ENCODE peak calls at places on chromosomes 5 and 9, in nine cellular contexts. A is breast epithelium, Q is H9, S is prostate gland, O is Caco-2, N is brain microvascular endothelial cell, C is lung, M is AG10803, T is dorsolateral prefrontal cortex. U is an unnamed sample.

GRCh38 chr9:109816490-109816889 is 36.5 kb downstream of the PALM2AKAP2 start:
- DNase-seq in M (peak), O (no peak), T (no peak), N (peak), S (no peak), Q (no peak), A (no peak), C (no peak), U (peak)

GRCh38 chr9:107653263-107653821 is 163.8 kb upstream of the KLF4 start:
- DNase-seq in M (no peak), Q (no peak), T (no peak), N (no peak), A (no peak), S (peak), C (no peak), O (no peak), U (no peak)

GRCh38 chr5:5589146-5589826 is 166.8 kb downstream of the ICE1 start:
- DNase-seq in O (no peak), N (no peak), S (no peak), A (no peak), C (no peak), T (no peak), M (no peak), Q (no peak), U (no peak)

GRCh38 chr5:38885208-38885607 is 39.4 kb downstream of the OSMR start:
- DNase-seq in S (no peak), T (no peak), O (no peak), N (no peak), C (no peak), A (no peak), M (no peak), Q (no peak), U (no peak)

GRCh38 chr5:98031496-98031895 is 742.0 kb upstream of the RGMB start:
- DNase-seq in M (no peak), N (no peak), Q (no peak), T (no peak), C (no peak), O (no peak), A (no peak), S (no peak), U (no peak)

GRCh38 chr5:152140391-152140790 is 215.7 kb upstream of the GLRA1 start:
- DNase-seq in A (no peak), Q (no peak), O (no peak), C (no peak), M (no peak), S (no peak), T (no peak), N (no peak), U (no peak)

GRCh38 chr9:16728128-16728505 is 142.4 kb downstream of the BNC2 start:
- DNase-seq in M (no peak), Q (no peak), N (no peak), C (no peak), T (no peak), A (no peak), O (no peak), S (no peak), U (no peak)

GRCh38 chr5:56575821-56576220 is 239.5 kb upstream of the MAP3K1 start:
- DNase-seq in S (no peak), M (no peak), T (no peak), O (no peak), A (no peak), Q (no peak), C (no peak), N (no peak), U (no peak)

GRCh38 chr5:124352312-124352711 is 394.1 kb downstream of the ZNF608 start:
- DNase-seq in Q (no peak), N (no peak), S (no peak), A (no peak), T (no peak), M (no peak), O (no peak), C (no peak), U (no peak)

GRCh38 chr5:963673-964531 is 44.7 kb upstream of the NKD2 start:
- DNase-seq in O (no peak), T (no peak), C (no peak), A (no peak), S (no peak), Q (no peak), N (no peak), M (peak), U (peak)

GRCh38 chr5:67187318-67187717 is 9.3 kb downstream of the CD180 start:
- DNase-seq in N (no peak), T (no peak), M (no peak), O (no peak), S (no peak), Q (no peak), A (no peak), C (no peak), U (no peak)

GRCh38 chr9:114309096-114309495 is 13.8 kb upstream of the ORM1 start:
- DNase-seq in Q (no peak), O (no peak), M (no peak), S (no peak), N (no peak), T (no peak), A (peak), C (no peak), U (no peak)

GRCh38 chr5:59790399-59791130 is 103.0 kb downstream of the PDE4D start:
- DNase-seq in A (no peak), M (peak), T (no peak), N (no peak), C (no peak), S (peak), O (no peak), Q (no peak), U (peak)

GRCh38 chr9:132795511-132796303 is 82.4 kb downstream of the AK8 start:
- DNase-seq in M (no peak), S (no peak), N (no peak), C (no peak), A (no peak), T (no peak), Q (no peak), O (no peak), U (no peak)

GRCh38 chr5:9545301-9545958 is 445 bp downstream of the SEMA5A start:
- DNase-seq in O (peak), N (no peak), C (no peak), T (no peak), S (peak), M (no peak), Q (peak), A (no peak), U (no peak)

GRCh38 chr5:153965102-153965645 is 73.5 kb downstream of the FAM114A2 start:
- DNase-seq in A (no peak), S (no peak), O (peak), N (peak), Q (peak), T (peak), C (peak), M (peak), U (peak)

GRCh38 chr9:104091708-104092107 is 2.4 kb upstream of the SMC2 start:
- DNase-seq in Q (no peak), N (peak), C (peak), T (no peak), S (no peak), M (no peak), A (no peak), O (no peak), U (peak)

GRCh38 chr9:110769667-110770066 is 101.1 kb downstream of the MUSK start:
- DNase-seq in N (peak), T (no peak), O (no peak), A (no peak), S (no peak), M (peak), C (no peak), Q (no peak), U (peak)

GRCh38 chr5:34490501-34491250 is 165.5 kb upstream of the RAI14 start:
- DNase-seq in T (no peak), N (no peak), Q (peak), S (no peak), O (no peak), C (no peak), A (no peak), M (no peak), U (peak)

GRCh38 chr9:114031948-114032688 is 46.0 kb downstream of the AMBP start:
- DNase-seq in A (peak), S (peak), N (no peak), O (no peak), M (no peak), C (no peak), T (no peak), Q (peak), U (no peak)

GRCh38 chr5:122772446-122772845 is 2.4 kb upstream of the SNX2 start:
- DNase-seq in C (no peak), S (no peak), A (no peak), N (peak), M (peak), Q (no peak), O (peak), T (no peak), U (peak)

GRCh38 chr5:31630931-31631330 is 8.0 kb upstream of the PDZD2 start:
- DNase-seq in M (no peak), O (no peak), A (no peak), Q (no peak), N (no peak), T (no peak), C (no peak), S (no peak), U (no peak)

GRCh38 chr9:108919517-108919916 is 14.4 kb downstream of the ELP1 start:
- DNase-seq in Q (no peak), N (no peak), C (no peak), M (no peak), S (no peak), T (no peak), O (no peak), A (no peak), U (no peak)

GRCh38 chr5:6632324-6632930 is 417 bp downstream of the NSUN2 start:
- DNase-seq in A (no peak), Q (no peak), O (no peak), M (peak), N (peak), C (peak), S (no peak), T (no peak), U (peak)

GRCh38 chr9:18985464-18985951 is 47.5 kb downstream of the SAXO1 start:
- DNase-seq in S (peak), Q (no peak), O (no peak), C (no peak), M (peak), N (no peak), A (no peak), T (no peak), U (peak)

GRCh38 chr5:151896041-151896691 is 28.5 kb downstream of the GLRA1 start:
- DNase-seq in Q (peak), S (no peak), O (no peak), T (no peak), C (no peak), N (peak), M (peak), A (no peak), U (peak)

GRCh38 chr9:106843361-106843760 is 19.6 kb upstream of the ZNF462 start:
- DNase-seq in O (no peak), Q (no peak), A (no peak), M (no peak), N (no peak), S (no peak), T (no peak), C (no peak), U (peak)

GRCh38 chr9:74846771-74847170 is 41.0 kb downstream of the TRPM6 start:
- DNase-seq in M (no peak), O (no peak), S (no peak), N (no peak), A (no peak), C (no peak), T (no peak), Q (no peak), U (no peak)

GRCh38 chr5:157963244-157963643 is 104.3 kb upstream of the CLINT1 start:
- DNase-seq in C (no peak), N (no peak), S (no peak), M (no peak), Q (no peak), O (no peak), A (no peak), T (no peak), U (no peak)

GRCh38 chr9:34431661-34432060 is 26.7 kb downstream of the FAM219A start:
- DNase-seq in S (no peak), N (no peak), O (no peak), A (no peak), Q (no peak), C (no peak), M (no peak), T (no peak), U (no peak)

GRCh38 chr9:135130266-135130976 is 43.0 kb downstream of the OLFM1 start:
- DNase-seq in S (no peak), N (no peak), M (no peak), A (no peak), Q (no peak), C (no peak), T (no peak), O (no peak), U (no peak)

GRCh38 chr9:2620876-2621677 is 510 bp upstream of the VLDLR start:
- DNase-seq in S (peak), A (peak), T (peak), Q (peak), C (peak), O (peak), M (peak), N (peak), U (peak)

GRCh38 chr9:25814023-25814422 is 135.8 kb upstream of the TUSC1 start:
- DNase-seq in C (no peak), N (no peak), S (no peak), M (no peak), T (no peak), Q (no peak), A (no peak), O (no peak), U (no peak)

GRCh38 chr5:133052317-133053175 is 733 bp downstream of the HSPA4 start:
- DNase-seq in N (peak), O (peak), C (peak), S (peak), T (peak), M (peak), A (peak), Q (peak), U (peak)

GRCh38 chr9:13665418-13666066 is 386.1 kb upstream of the MPDZ start:
- DNase-seq in N (peak), S (no peak), T (no peak), C (no peak), M (peak), A (no peak), O (no peak), Q (no peak), U (peak)

GRCh38 chr9:138043411-138044345 is 166.1 kb downstream of the CACNA1B start:
- DNase-seq in T (peak), N (no peak), O (no peak), A (peak), Q (no peak), C (no peak), S (no peak), M (no peak), U (no peak)

GRCh38 chr5:110167384-110167783 is 477.7 kb downstream of the MAN2A1 start:
- DNase-seq in C (no peak), A (no peak), T (no peak), O (no peak), S (no peak), M (no peak), N (no peak), Q (no peak), U (no peak)

DNA sequence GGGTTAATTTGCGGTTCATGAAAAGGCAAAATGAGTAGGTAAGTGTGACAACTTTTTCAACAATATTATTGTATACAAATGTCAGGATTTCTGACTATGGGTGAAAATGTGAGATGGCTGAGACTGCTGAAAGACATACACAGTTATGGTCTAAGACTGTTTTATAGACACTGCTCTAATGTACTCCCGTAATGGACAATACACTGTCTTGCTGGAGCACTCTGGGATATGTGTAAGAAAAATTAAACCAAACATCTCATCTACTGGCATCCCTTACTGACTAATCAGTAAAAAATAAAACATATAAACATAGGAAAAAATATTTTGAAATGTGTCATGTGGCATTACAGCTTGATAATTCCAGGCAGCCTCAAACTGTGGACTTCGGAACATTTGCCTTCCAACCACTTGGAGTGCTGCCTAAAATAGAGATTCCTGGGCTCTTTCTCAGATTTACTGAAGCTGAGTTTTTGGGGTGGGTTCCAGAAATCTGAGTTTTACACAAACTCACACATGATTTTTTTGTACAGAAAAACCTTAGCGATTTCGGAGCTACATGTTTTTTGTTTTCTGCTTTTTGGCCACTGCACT is 233.9 kb upstream of the TBCA start:
- DNase-seq in S (no peak), M (peak), T (no peak), O (no peak), N (peak), C (no peak), A (no peak), Q (no peak), U (peak)
- TF ChIP-seq CTCF in S (no peak), M (no peak), T (no peak), O (no peak), N (peak), C (no peak), A (no peak), Q (no peak), U (peak)

GRCh38 chr5:140821375-140822280 is at the start of gene PCDHA5:
- DNase-seq in A (no peak), S (no peak), C (no peak), T (peak), N (peak), M (peak), O (no peak), Q (no peak), U (peak)
- TF ChIP-seq CTCF in A (no peak), S (no peak), C (no peak), T (peak), N (peak), M (peak), O (no peak), Q (peak), U (peak)

DNA sequence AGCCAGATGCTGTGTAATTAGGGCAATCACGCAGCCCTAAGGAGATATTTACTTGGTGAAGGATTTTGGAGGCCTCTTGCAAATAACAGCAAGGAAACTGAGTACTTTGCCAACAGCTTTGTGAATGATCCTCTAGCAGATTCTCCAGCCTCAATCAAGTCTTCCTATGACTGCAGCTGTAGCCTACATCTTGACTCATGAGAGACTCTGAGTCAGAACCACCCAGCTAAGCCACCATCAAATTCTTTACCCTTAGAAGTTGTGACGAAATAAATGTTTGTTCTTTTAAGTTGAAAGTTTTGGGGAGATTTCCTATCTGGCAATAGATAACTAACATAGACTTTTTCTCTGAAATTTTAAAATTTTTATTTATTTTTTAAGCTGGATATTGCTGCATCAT is 237.6 kb upstream of the CCNH start:
- DNase-seq in C (no peak), A (no peak), T (no peak), O (no peak), N (no peak), Q (no peak), M (no peak), S (no peak), U (no peak)
- TF ChIP-seq CTCF in C (no peak), A (no peak), T (no peak), O (no peak), N (no peak), Q (no peak), M (no peak), S (no peak), U (no peak)

DNA sequence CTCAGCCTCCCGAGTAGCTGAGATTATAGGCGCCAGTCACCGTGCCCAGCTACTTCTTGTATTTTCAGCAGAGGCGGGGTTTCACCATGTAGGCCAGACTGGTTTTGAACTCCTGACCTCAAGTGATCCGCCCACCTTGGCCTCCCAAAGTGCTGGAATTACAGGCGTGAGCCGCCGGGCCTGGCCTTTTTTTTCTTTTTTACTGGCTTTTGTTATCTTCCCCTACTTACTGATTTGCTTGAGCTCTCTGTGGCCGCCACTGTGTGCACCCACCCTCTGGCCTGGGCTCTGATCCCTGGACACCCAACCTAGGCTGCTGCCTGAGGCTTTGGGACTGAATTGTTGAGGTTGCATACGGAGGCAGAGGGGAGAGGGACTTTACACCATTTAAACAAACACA is 60.4 kb downstream of the ANKRD33B start:
- DNase-seq in C (no peak), Q (no peak), S (no peak), M (no peak), A (no peak), O (peak), N (no peak), T (no peak), U (no peak)
- TF ChIP-seq CTCF in C (no peak), Q (no peak), S (no peak), M (no peak), A (no peak), O (no peak), N (no peak), T (no peak), U (no peak)

GRCh38 chr9:126014726-126015125 is 267.6 kb downstream of the PBX3 start:
- DNase-seq in C (no peak), S (no peak), N (no peak), M (no peak), T (no peak), Q (no peak), A (no peak), O (no peak), U (no peak)

GRCh38 chr9:126009047-126009446 is 261.9 kb downstream of the PBX3 start:
- DNase-seq in O (peak), C (no peak), A (no peak), T (no peak), Q (no peak), M (no peak), S (no peak), N (no peak), U (peak)
- TF ChIP-seq CTCF in O (no peak), C (no peak), A (no peak), T (no peak), Q (peak), M (peak), S (no peak), N (peak), U (peak)

DNA sequence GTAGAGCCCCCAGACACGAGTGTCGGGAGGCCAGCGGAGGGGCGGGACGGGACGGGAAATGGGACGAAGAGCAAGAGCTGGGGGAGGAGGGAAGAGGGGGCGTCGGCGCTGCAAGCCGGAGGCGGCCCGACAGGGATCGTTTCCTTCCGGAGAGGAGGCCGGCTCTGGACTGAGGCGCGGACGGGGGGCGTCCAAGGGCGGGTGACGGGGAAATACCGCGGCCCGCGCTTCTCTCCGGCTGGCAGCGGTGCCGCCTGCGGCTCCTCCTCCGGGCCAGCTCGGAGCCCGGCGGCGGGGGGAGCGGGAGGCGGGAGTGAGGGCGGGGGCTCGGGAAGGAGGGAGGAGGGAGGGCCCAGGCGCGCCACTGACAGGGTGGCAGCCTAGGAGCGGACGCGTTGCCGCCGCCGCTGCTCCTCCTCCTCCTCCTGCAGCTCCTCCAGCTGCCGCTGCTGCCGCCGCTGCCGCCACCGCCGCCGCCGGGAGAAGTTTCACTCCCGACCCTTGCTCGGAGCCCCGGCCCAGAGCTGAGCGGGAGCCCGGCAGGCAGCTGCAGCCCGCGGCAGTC is at the start of gene CHSY3:
- DNase-seq in Q (peak), C (peak), N (peak), A (peak), T (peak), O (peak), S (peak), M (peak), U (peak)
- TF ChIP-seq CTCF in Q (no peak), C (no peak), N (no peak), A (no peak), T (no peak), O (no peak), S (no peak), M (no peak), U (no peak)